ENCODE peak calls at places on chromosome 4, in seven cellular contexts. N, A, K, D, G, P and Y are unnamed samples.

GRCh38 chr4:82901129-82901718 is 689 bp downstream of the THAP9 start:
- DNase-seq in N (peak), A (no peak), K (no peak), D (no peak), G (no peak), P (peak), Y (no peak)

GRCh38 chr4:170497729-170498128 is 408.0 kb upstream of the AADAT start:
- DNase-seq in N (no peak), A (no peak), K (no peak), D (no peak), G (no peak), P (no peak), Y (no peak)

GRCh38 chr4:162791321-162791720 is 375.4 kb downstream of the NAF1 start:
- DNase-seq in N (no peak), A (no peak), K (no peak), D (no peak), G (no peak), P (peak), Y (no peak)

GRCh38 chr4:2786152-2786671 is 6.7 kb upstream of the SH3BP2 start:
- DNase-seq in N (no peak), A (no peak), K (peak), D (no peak), G (no peak), P (no peak), Y (no peak)

GRCh38 chr4:20428410-20429160 is 176.9 kb downstream of the SLIT2 start:
- DNase-seq in N (peak), A (peak), K (no peak), D (no peak), G (no peak), P (no peak), Y (no peak)

GRCh38 chr4:40685300-40685699 is 55.6 kb upstream of the RBM47 start:
- DNase-seq in N (no peak), A (peak), K (no peak), D (no peak), G (no peak), P (peak), Y (no peak)

GRCh38 chr4:6257243-6258025 is 12.2 kb upstream of the WFS1 start:
- DNase-seq in N (no peak), A (no peak), K (no peak), D (peak), G (no peak), P (peak), Y (no peak)

GRCh38 chr4:5887361-5888221 is 5.3 kb downstream of the CRMP1 start:
- DNase-seq in N (no peak), A (no peak), K (no peak), D (peak), G (no peak), P (no peak), Y (no peak)

GRCh38 chr4:128711361-128711760 is 98.1 kb upstream of the JADE1 start:
- DNase-seq in N (no peak), A (peak), K (no peak), D (no peak), G (peak), P (no peak), Y (no peak)

GRCh38 chr4:1797861-1798529 is 4.9 kb downstream of the FGFR3 start:
- DNase-seq in N (no peak), A (no peak), K (no peak), D (no peak), G (no peak), P (no peak), Y (no peak)

GRCh38 chr4:124133753-124134152 is 578.8 kb downstream of the ANKRD50 start:
- DNase-seq in N (no peak), A (peak), K (no peak), D (no peak), G (no peak), P (no peak), Y (no peak)

GRCh38 chr4:181823183-181823582 is 420.0 kb upstream of the TENM3 start:
- DNase-seq in N (no peak), A (no peak), K (no peak), D (no peak), G (no peak), P (no peak), Y (no peak)

DNA sequence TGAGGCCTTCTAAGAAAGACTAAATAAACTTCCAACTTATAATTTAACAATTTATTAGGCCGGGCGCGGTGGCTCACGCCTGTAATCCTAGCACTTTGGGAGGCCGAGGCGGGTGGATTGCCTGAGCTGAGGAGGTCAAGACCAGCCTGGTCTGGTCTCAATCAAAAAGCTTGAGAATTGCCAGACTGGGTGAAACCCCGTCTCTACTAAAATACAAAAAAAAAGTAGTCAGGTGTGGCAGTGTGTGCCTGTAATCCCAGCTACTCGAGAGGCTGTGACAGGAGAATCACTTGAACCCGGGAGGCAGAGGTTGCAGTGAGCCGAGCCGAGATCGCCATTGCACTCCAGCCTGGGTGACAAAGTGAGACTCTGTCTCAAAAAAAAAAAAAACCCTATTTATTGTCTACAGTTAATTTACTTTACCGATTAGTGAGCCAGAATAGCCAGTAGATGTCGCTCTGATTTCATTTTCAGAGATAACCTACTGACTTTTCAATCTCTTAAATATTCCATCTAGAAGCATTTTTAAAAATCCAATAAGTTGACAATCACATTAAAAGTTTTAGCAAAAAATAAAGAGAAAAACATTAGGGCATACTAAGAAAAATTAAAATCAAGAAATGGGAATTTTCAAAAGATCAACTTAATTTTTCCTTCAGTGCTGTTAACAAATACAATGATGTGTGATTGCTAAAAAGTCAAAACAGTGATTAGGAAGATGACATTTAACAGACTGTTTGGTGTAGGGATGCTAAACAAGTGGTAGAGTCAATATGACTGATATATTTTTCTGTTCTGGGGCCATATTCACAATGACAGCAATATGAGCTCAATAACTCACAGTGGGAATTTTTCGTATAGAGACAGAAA is 4.3 kb upstream of the SHROOM3 start:
- DNase-seq in N (peak), A (peak), K (peak), D (no peak), G (no peak), P (peak), Y (peak)
- TF ChIP-seq CTCF in N (peak), A (peak), K (peak), D (peak), G (no peak), P (peak), Y (peak)

GRCh38 chr4:89054627-89055026 is 2.4 kb downstream of the FAM13A start:
- DNase-seq in N (no peak), A (no peak), K (no peak), D (no peak), G (no peak), P (no peak), Y (no peak)

GRCh38 chr4:89056953-89057398 is at the start of gene FAM13A:
- DNase-seq in N (peak), A (peak), K (no peak), D (peak), G (peak), P (peak), Y (peak)

GRCh38 chr4:89055157-89056080 is 1.6 kb downstream of the FAM13A start:
- DNase-seq in N (peak), A (no peak), K (no peak), D (no peak), G (no peak), P (peak), Y (no peak)

DNA sequence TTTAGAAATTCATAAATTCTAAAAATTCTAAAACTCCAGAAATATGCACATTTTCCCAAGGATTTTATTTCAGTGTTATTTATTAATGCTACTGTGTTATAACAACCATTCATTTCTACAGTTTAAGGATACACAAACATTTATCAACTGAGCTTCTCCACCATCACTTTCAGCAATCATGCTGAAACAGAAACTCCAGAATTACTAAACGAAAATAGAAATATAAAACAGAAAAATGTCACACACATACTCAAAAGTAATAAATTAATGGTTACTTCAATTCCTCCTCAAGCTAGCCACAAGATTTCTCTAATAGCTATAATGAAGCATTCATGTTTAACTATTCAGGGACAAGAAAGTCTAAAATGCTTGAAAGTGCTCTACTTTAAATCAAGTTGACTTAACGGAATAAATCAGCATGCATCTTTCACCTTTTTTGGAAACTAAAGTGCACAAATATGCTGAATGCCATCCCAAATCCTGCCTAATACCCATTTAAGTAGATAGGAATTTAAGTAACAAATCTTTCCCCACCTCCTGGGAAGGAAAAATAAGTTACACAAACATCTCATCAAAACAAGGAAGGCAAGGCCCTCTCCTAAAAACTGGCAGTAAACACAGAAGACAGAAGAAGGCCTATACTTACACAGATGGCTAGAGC is 563 bp downstream of the FAM13A start:
- DNase-seq in N (no peak), A (no peak), K (no peak), D (no peak), G (no peak), P (no peak), Y (no peak)
- TF ChIP-seq CTCF in N (no peak), A (no peak), K (no peak), D (no peak), G (no peak), P (no peak), Y (no peak)

DNA sequence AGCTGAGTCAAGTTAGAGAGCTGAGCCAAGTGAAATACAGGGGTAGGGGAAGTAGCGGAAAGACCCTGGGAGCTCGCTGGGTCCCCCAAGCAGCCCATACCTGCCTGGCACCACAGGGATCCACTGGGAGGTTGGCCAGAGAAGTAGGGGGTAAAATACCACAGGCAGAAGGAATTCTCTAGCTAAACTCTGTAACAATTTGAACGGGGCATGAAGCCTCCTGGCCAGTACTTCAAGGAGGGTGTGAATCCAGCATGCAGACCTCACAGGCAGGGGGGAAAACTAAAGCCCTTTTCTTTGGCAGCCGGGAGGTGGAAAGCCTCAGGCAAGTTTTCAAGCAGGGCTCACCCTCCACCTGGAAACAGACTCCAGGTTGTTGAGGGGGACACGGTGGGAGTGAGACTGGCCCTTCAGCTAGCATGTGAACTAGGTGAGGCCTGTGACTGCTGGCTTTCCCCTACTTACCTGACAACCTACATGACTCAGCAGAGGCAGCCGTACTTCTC is 3.7 kb upstream of the UGT2A1 start:
- DNase-seq in N (no peak), A (no peak), K (no peak), D (no peak), G (no peak), P (no peak), Y (no peak)
- TF ChIP-seq CTCF in N (no peak), A (no peak), K (no peak), D (no peak), G (no peak), P (no peak), Y (no peak)

GRCh38 chr4:15737255-15737654 is 34.4 kb downstream of the BST1 start:
- DNase-seq in N (no peak), A (no peak), K (no peak), D (no peak), G (no peak), P (no peak), Y (no peak)
- TF ChIP-seq CTCF in N (peak), A (no peak), K (peak), D (no peak), G (no peak), P (no peak), Y (no peak)

GRCh38 chr4:25795091-25795490 is 67.7 kb downstream of the SEL1L3 start:
- DNase-seq in N (no peak), A (no peak), K (no peak), D (no peak), G (no peak), P (no peak), Y (no peak)

GRCh38 chr4:25792200-25792791 is 70.5 kb downstream of the SEL1L3 start:
- DNase-seq in N (peak), A (no peak), K (no peak), D (peak), G (no peak), P (peak), Y (peak)

GRCh38 chr4:25792843-25793242 is 69.9 kb downstream of the SEL1L3 start:
- DNase-seq in N (no peak), A (no peak), K (no peak), D (no peak), G (no peak), P (peak), Y (no peak)

GRCh38 chr4:25797136-25797535 is 65.7 kb downstream of the SEL1L3 start:
- DNase-seq in N (peak), A (no peak), K (no peak), D (no peak), G (no peak), P (no peak), Y (no peak)

DNA sequence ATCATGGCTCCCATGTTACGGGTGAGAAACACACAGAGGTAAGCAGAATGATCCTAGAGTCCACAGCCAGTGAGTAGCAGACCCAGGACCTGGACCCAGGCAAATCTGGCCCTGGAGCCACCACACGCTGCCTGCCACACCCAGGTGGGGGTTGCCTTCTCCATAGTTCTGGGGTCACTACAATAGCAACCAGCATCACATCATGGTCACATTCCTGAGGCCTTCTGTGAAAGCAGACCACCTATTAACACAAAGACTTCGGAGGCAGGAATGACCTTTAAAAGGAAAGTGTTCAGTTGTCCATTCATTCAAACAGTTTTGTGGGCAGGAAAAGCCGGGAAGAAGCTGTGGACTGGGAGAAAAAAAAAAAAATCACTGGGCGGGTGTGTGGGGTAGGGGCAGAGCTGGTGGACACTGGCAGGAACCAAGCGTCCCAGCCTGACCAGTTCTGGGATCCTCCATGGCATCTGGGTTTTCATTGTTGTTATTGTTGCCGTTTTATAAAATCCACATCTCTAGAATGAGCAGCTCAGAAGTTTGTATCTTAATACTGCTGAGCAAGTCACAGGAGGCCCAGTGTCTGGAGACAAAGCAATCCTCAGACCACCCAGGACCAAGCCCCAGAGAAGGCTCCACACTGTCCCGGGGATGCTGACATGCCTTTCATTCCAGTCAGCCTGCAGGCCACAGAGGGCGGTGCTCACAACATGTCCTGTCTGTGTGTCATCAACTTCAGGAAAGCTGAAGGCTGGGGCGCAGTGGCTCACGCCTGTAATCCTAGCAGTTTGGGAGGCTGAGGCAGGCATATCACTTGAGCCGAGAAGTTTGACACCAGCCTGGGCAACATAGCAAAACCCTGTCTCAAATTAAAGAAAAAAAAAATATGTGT is 67.0 kb downstream of the SEL1L3 start:
- DNase-seq in N (peak), A (peak), K (no peak), D (no peak), G (no peak), P (peak), Y (no peak)
- TF ChIP-seq CTCF in N (no peak), A (peak), K (no peak), D (no peak), G (no peak), P (no peak), Y (no peak)

DNA sequence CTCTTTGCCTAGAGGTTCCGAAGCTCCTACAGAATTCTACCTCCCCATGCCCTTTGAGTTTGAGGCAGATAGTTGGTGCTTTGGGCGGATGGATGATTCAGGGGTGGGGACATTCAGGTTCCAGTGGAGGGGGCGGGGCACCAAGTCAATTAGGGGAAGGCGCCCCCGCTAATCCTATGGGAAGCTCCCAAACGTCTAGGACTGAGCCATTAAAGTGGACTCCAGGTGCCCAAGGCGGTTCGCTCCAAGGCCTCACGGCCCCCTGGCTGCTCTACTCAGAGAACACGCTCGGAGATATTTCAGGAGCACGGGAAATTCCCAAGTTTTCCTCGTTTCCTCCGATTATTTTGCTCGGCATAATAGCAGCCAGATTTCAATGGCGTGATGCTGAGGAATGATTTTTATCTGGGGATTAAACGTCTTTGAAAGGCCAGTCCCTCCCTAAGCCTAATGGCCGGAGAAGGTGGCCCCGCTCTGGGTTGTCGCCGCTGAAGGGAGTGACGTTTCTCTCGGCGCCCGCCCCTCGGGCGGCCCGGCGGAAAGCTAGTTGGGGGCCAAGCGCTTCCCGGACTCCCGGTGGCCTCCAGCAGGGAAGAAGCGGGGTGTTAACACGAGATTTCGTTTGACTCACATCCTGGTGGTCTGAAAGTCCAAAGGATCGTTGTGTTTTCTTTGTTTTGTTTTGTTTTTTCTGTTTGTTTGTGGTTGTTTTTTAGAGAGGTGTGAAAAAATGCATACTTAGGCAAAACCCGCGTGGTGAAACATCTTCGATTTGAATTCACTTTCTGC is 1.5 kb downstream of the MSX1 start:
- DNase-seq in N (no peak), A (peak), K (no peak), D (peak), G (no peak), P (no peak), Y (peak)
- TF ChIP-seq CTCF in N (no peak), A (peak), K (no peak), D (no peak), G (no peak), P (no peak), Y (no peak)

GRCh38 chr4:183286590-183287308 is 33.3 kb downstream of the CLDN22 start:
- DNase-seq in N (no peak), A (no peak), K (no peak), D (no peak), G (no peak), P (no peak), Y (no peak)
- TF ChIP-seq CTCF in N (no peak), A (no peak), K (no peak), D (no peak), G (no peak), P (no peak), Y (no peak)